ENCODE peak calls at places on chromosomes 5 and 9, in nine cellular contexts. One of them, this sample, is unnamed.

GRCh38 chr5:164763211-164763610 is 1257.8 kb downstream of the MAT2B start:
- DNase-seq in HFF-Myc: no peak
- DNase-seq in ELR: no peak
- DNase-seq in thyroid gland: no peak
- DNase-seq in NCI-H748 treated with DMSO at 0.1 percent for 48 hours: no peak
- DNase-seq in nephron progenitor cell: no peak
- DNase-seq in activated CD4-positive, alpha-beta T cell treated with anti-CD3 and anti-CD28 coated beads, Interleukin-2, amount 50 U/mL, for 1 hour: no peak
- DNase-seq in iris pigment epithelial cell: no peak
- DNase-seq in stimulated activated CD4-positive, alpha-beta T cell treated with anti-CD3 and anti-CD28 coated beads, Interleukin-12 subunit alpha, Interleukin-12 subunit beta, amount 100 ng/mL, for 4 hours: no peak
- DNase-seq in this sample: no peak

GRCh38 chr9:23555849-23556248 is 270.2 kb downstream of the ELAVL2 start:
- DNase-seq in HFF-Myc: no peak
- DNase-seq in ELR: no peak
- DNase-seq in thyroid gland: no peak
- DNase-seq in NCI-H748 treated with DMSO at 0.1 percent for 48 hours: peak; percentile 43
- DNase-seq in nephron progenitor cell: no peak
- DNase-seq in activated CD4-positive, alpha-beta T cell treated with anti-CD3 and anti-CD28 coated beads, Interleukin-2, amount 50 U/mL, for 1 hour: no peak
- DNase-seq in iris pigment epithelial cell: peak; percentile 1
- DNase-seq in stimulated activated CD4-positive, alpha-beta T cell treated with anti-CD3 and anti-CD28 coated beads, Interleukin-12 subunit alpha, Interleukin-12 subunit beta, amount 100 ng/mL, for 4 hours: no peak
- DNase-seq in this sample: peak; percentile 64

GRCh38 chr5:171387970-171388815 is 544 bp downstream of the NPM1 start:
- DNase-seq in HFF-Myc: peak; percentile 52
- DNase-seq in ELR: peak; percentile 87
- DNase-seq in thyroid gland: peak; percentile 71
- DNase-seq in NCI-H748 treated with DMSO at 0.1 percent for 48 hours: peak; percentile 35
- DNase-seq in nephron progenitor cell: peak; percentile 73
- DNase-seq in activated CD4-positive, alpha-beta T cell treated with anti-CD3 and anti-CD28 coated beads, Interleukin-2, amount 50 U/mL, for 1 hour: peak; percentile 75
- DNase-seq in iris pigment epithelial cell: peak; percentile 74
- DNase-seq in stimulated activated CD4-positive, alpha-beta T cell treated with anti-CD3 and anti-CD28 coated beads, Interleukin-12 subunit alpha, Interleukin-12 subunit beta, amount 100 ng/mL, for 4 hours: peak; percentile 86
- DNase-seq in this sample: peak; percentile 90

GRCh38 chr5:33343661-33344327 is 97.0 kb upstream of the TARS1 start:
- DNase-seq in HFF-Myc: peak; percentile 55
- DNase-seq in ELR: peak; percentile 91
- DNase-seq in thyroid gland: no peak
- DNase-seq in NCI-H748 treated with DMSO at 0.1 percent for 48 hours: no peak
- DNase-seq in nephron progenitor cell: no peak
- DNase-seq in activated CD4-positive, alpha-beta T cell treated with anti-CD3 and anti-CD28 coated beads, Interleukin-2, amount 50 U/mL, for 1 hour: no peak
- DNase-seq in iris pigment epithelial cell: peak; percentile 89
- DNase-seq in stimulated activated CD4-positive, alpha-beta T cell treated with anti-CD3 and anti-CD28 coated beads, Interleukin-12 subunit alpha, Interleukin-12 subunit beta, amount 100 ng/mL, for 4 hours: no peak
- DNase-seq in this sample: no peak

GRCh38 chr5:42566658-42567313 is 143.5 kb downstream of the GHR start:
- DNase-seq in HFF-Myc: no peak
- DNase-seq in ELR: no peak
- DNase-seq in thyroid gland: peak; percentile 15
- DNase-seq in NCI-H748 treated with DMSO at 0.1 percent for 48 hours: no peak
- DNase-seq in nephron progenitor cell: no peak
- DNase-seq in activated CD4-positive, alpha-beta T cell treated with anti-CD3 and anti-CD28 coated beads, Interleukin-2, amount 50 U/mL, for 1 hour: no peak
- DNase-seq in iris pigment epithelial cell: no peak
- DNase-seq in stimulated activated CD4-positive, alpha-beta T cell treated with anti-CD3 and anti-CD28 coated beads, Interleukin-12 subunit alpha, Interleukin-12 subunit beta, amount 100 ng/mL, for 4 hours: no peak
- DNase-seq in this sample: no peak

GRCh38 chr5:154243736-154244135 is 53.2 kb downstream of the GALNT10 start:
- DNase-seq in HFF-Myc: no peak
- DNase-seq in ELR: no peak
- DNase-seq in thyroid gland: no peak
- DNase-seq in NCI-H748 treated with DMSO at 0.1 percent for 48 hours: no peak
- DNase-seq in nephron progenitor cell: no peak
- DNase-seq in activated CD4-positive, alpha-beta T cell treated with anti-CD3 and anti-CD28 coated beads, Interleukin-2, amount 50 U/mL, for 1 hour: no peak
- DNase-seq in iris pigment epithelial cell: peak; percentile 48
- DNase-seq in stimulated activated CD4-positive, alpha-beta T cell treated with anti-CD3 and anti-CD28 coated beads, Interleukin-12 subunit alpha, Interleukin-12 subunit beta, amount 100 ng/mL, for 4 hours: no peak
- DNase-seq in this sample: no peak

GRCh38 chr9:70462300-70462699 is 47.8 kb upstream of the KLF9 start:
- DNase-seq in HFF-Myc: no peak
- DNase-seq in ELR: no peak
- DNase-seq in thyroid gland: no peak
- DNase-seq in NCI-H748 treated with DMSO at 0.1 percent for 48 hours: no peak
- DNase-seq in nephron progenitor cell: no peak
- DNase-seq in activated CD4-positive, alpha-beta T cell treated with anti-CD3 and anti-CD28 coated beads, Interleukin-2, amount 50 U/mL, for 1 hour: no peak
- DNase-seq in iris pigment epithelial cell: no peak
- DNase-seq in stimulated activated CD4-positive, alpha-beta T cell treated with anti-CD3 and anti-CD28 coated beads, Interleukin-12 subunit alpha, Interleukin-12 subunit beta, amount 100 ng/mL, for 4 hours: no peak
- DNase-seq in this sample: no peak

GRCh38 chr9:35760651-35761050 is 6.6 kb upstream of the MSMP start:
- DNase-seq in HFF-Myc: no peak
- DNase-seq in ELR: no peak
- DNase-seq in thyroid gland: peak; percentile 25
- DNase-seq in NCI-H748 treated with DMSO at 0.1 percent for 48 hours: no peak
- DNase-seq in nephron progenitor cell: no peak
- DNase-seq in activated CD4-positive, alpha-beta T cell treated with anti-CD3 and anti-CD28 coated beads, Interleukin-2, amount 50 U/mL, for 1 hour: no peak
- DNase-seq in iris pigment epithelial cell: peak; percentile 78
- DNase-seq in stimulated activated CD4-positive, alpha-beta T cell treated with anti-CD3 and anti-CD28 coated beads, Interleukin-12 subunit alpha, Interleukin-12 subunit beta, amount 100 ng/mL, for 4 hours: no peak
- DNase-seq in this sample: no peak

GRCh38 chr9:98488578-98489312 is 220.0 kb downstream of the GABBR2 start:
- DNase-seq in HFF-Myc: peak; percentile 50
- DNase-seq in ELR: peak; percentile 99
- DNase-seq in thyroid gland: peak; percentile 80
- DNase-seq in NCI-H748 treated with DMSO at 0.1 percent for 48 hours: no peak
- DNase-seq in nephron progenitor cell: no peak
- DNase-seq in activated CD4-positive, alpha-beta T cell treated with anti-CD3 and anti-CD28 coated beads, Interleukin-2, amount 50 U/mL, for 1 hour: no peak
- DNase-seq in iris pigment epithelial cell: peak; percentile 98
- DNase-seq in stimulated activated CD4-positive, alpha-beta T cell treated with anti-CD3 and anti-CD28 coated beads, Interleukin-12 subunit alpha, Interleukin-12 subunit beta, amount 100 ng/mL, for 4 hours: no peak
- DNase-seq in this sample: no peak

GRCh38 chr5:42583322-42583721 is 160.1 kb downstream of the GHR start:
- DNase-seq in HFF-Myc: peak; percentile 25
- DNase-seq in ELR: peak; percentile 53
- DNase-seq in thyroid gland: peak; percentile 64
- DNase-seq in NCI-H748 treated with DMSO at 0.1 percent for 48 hours: peak; percentile 78
- DNase-seq in nephron progenitor cell: peak; percentile 42
- DNase-seq in activated CD4-positive, alpha-beta T cell treated with anti-CD3 and anti-CD28 coated beads, Interleukin-2, amount 50 U/mL, for 1 hour: peak; percentile 9
- DNase-seq in iris pigment epithelial cell: peak; percentile 52
- DNase-seq in stimulated activated CD4-positive, alpha-beta T cell treated with anti-CD3 and anti-CD28 coated beads, Interleukin-12 subunit alpha, Interleukin-12 subunit beta, amount 100 ng/mL, for 4 hours: no peak
- DNase-seq in this sample: peak; percentile 39

GRCh38 chr9:135069556-135070197 is 17.8 kb upstream of the OLFM1 start:
- DNase-seq in HFF-Myc: no peak
- DNase-seq in ELR: no peak
- DNase-seq in thyroid gland: no peak
- DNase-seq in NCI-H748 treated with DMSO at 0.1 percent for 48 hours: no peak
- DNase-seq in nephron progenitor cell: no peak
- DNase-seq in activated CD4-positive, alpha-beta T cell treated with anti-CD3 and anti-CD28 coated beads, Interleukin-2, amount 50 U/mL, for 1 hour: no peak
- DNase-seq in iris pigment epithelial cell: no peak
- DNase-seq in stimulated activated CD4-positive, alpha-beta T cell treated with anti-CD3 and anti-CD28 coated beads, Interleukin-12 subunit alpha, Interleukin-12 subunit beta, amount 100 ng/mL, for 4 hours: no peak
- DNase-seq in this sample: no peak

GRCh38 chr5:67319935-67320725 is 123.5 kb upstream of the CD180 start:
- DNase-seq in HFF-Myc: no peak
- DNase-seq in ELR: no peak
- DNase-seq in thyroid gland: no peak
- DNase-seq in NCI-H748 treated with DMSO at 0.1 percent for 48 hours: no peak
- DNase-seq in nephron progenitor cell: no peak
- DNase-seq in activated CD4-positive, alpha-beta T cell treated with anti-CD3 and anti-CD28 coated beads, Interleukin-2, amount 50 U/mL, for 1 hour: no peak
- DNase-seq in iris pigment epithelial cell: peak; percentile 45
- DNase-seq in stimulated activated CD4-positive, alpha-beta T cell treated with anti-CD3 and anti-CD28 coated beads, Interleukin-12 subunit alpha, Interleukin-12 subunit beta, amount 100 ng/mL, for 4 hours: no peak
- DNase-seq in this sample: no peak

GRCh38 chr5:81856948-81857928 is 106.3 kb upstream of the SSBP2 start:
- DNase-seq in HFF-Myc: no peak
- DNase-seq in ELR: peak; percentile 28
- DNase-seq in thyroid gland: peak; percentile 96
- DNase-seq in NCI-H748 treated with DMSO at 0.1 percent for 48 hours: peak; percentile 23
- DNase-seq in nephron progenitor cell: no peak
- DNase-seq in activated CD4-positive, alpha-beta T cell treated with anti-CD3 and anti-CD28 coated beads, Interleukin-2, amount 50 U/mL, for 1 hour: no peak
- DNase-seq in iris pigment epithelial cell: no peak
- DNase-seq in stimulated activated CD4-positive, alpha-beta T cell treated with anti-CD3 and anti-CD28 coated beads, Interleukin-12 subunit alpha, Interleukin-12 subunit beta, amount 100 ng/mL, for 4 hours: no peak
- DNase-seq in this sample: no peak

GRCh38 chr5:129609710-129610109 is 138.2 kb upstream of the MINAR2 start:
- DNase-seq in HFF-Myc: no peak
- DNase-seq in ELR: no peak
- DNase-seq in thyroid gland: no peak
- DNase-seq in NCI-H748 treated with DMSO at 0.1 percent for 48 hours: no peak
- DNase-seq in nephron progenitor cell: no peak
- DNase-seq in activated CD4-positive, alpha-beta T cell treated with anti-CD3 and anti-CD28 coated beads, Interleukin-2, amount 50 U/mL, for 1 hour: no peak
- DNase-seq in iris pigment epithelial cell: no peak
- DNase-seq in stimulated activated CD4-positive, alpha-beta T cell treated with anti-CD3 and anti-CD28 coated beads, Interleukin-12 subunit alpha, Interleukin-12 subunit beta, amount 100 ng/mL, for 4 hours: no peak
- DNase-seq in this sample: no peak

GRCh38 chr5:159897786-159898393 is 18.4 kb upstream of the ADRA1B start:
- DNase-seq in HFF-Myc: no peak
- DNase-seq in ELR: no peak
- DNase-seq in thyroid gland: peak; percentile 79
- DNase-seq in NCI-H748 treated with DMSO at 0.1 percent for 48 hours: no peak
- DNase-seq in nephron progenitor cell: no peak
- DNase-seq in activated CD4-positive, alpha-beta T cell treated with anti-CD3 and anti-CD28 coated beads, Interleukin-2, amount 50 U/mL, for 1 hour: no peak
- DNase-seq in iris pigment epithelial cell: no peak
- DNase-seq in stimulated activated CD4-positive, alpha-beta T cell treated with anti-CD3 and anti-CD28 coated beads, Interleukin-12 subunit alpha, Interleukin-12 subunit beta, amount 100 ng/mL, for 4 hours: no peak
- DNase-seq in this sample: no peak

GRCh38 chr5:5422819-5423515 is 490 bp downstream of the ICE1 start:
- DNase-seq in HFF-Myc: no peak
- DNase-seq in ELR: peak; percentile 24
- DNase-seq in thyroid gland: no peak
- DNase-seq in NCI-H748 treated with DMSO at 0.1 percent for 48 hours: peak; percentile 22
- DNase-seq in nephron progenitor cell: no peak
- DNase-seq in activated CD4-positive, alpha-beta T cell treated with anti-CD3 and anti-CD28 coated beads, Interleukin-2, amount 50 U/mL, for 1 hour: no peak
- DNase-seq in iris pigment epithelial cell: peak; percentile 18
- DNase-seq in stimulated activated CD4-positive, alpha-beta T cell treated with anti-CD3 and anti-CD28 coated beads, Interleukin-12 subunit alpha, Interleukin-12 subunit beta, amount 100 ng/mL, for 4 hours: peak; percentile 3
- DNase-seq in this sample: peak; percentile 77

GRCh38 chr9:125683486-125683885 is 23.5 kb downstream of the MAPKAP1 start:
- DNase-seq in HFF-Myc: no peak
- DNase-seq in ELR: peak; percentile 94
- DNase-seq in thyroid gland: no peak
- DNase-seq in NCI-H748 treated with DMSO at 0.1 percent for 48 hours: no peak
- DNase-seq in nephron progenitor cell: no peak
- DNase-seq in activated CD4-positive, alpha-beta T cell treated with anti-CD3 and anti-CD28 coated beads, Interleukin-2, amount 50 U/mL, for 1 hour: no peak
- DNase-seq in iris pigment epithelial cell: peak; percentile 82
- DNase-seq in stimulated activated CD4-positive, alpha-beta T cell treated with anti-CD3 and anti-CD28 coated beads, Interleukin-12 subunit alpha, Interleukin-12 subunit beta, amount 100 ng/mL, for 4 hours: no peak
- DNase-seq in this sample: no peak

GRCh38 chr9:21095561-21095960 is 17.8 kb upstream of the IFNB1 start:
- DNase-seq in HFF-Myc: no peak
- DNase-seq in ELR: no peak
- DNase-seq in thyroid gland: no peak
- DNase-seq in NCI-H748 treated with DMSO at 0.1 percent for 48 hours: no peak
- DNase-seq in nephron progenitor cell: no peak
- DNase-seq in activated CD4-positive, alpha-beta T cell treated with anti-CD3 and anti-CD28 coated beads, Interleukin-2, amount 50 U/mL, for 1 hour: no peak
- DNase-seq in iris pigment epithelial cell: no peak
- DNase-seq in stimulated activated CD4-positive, alpha-beta T cell treated with anti-CD3 and anti-CD28 coated beads, Interleukin-12 subunit alpha, Interleukin-12 subunit beta, amount 100 ng/mL, for 4 hours: no peak
- DNase-seq in this sample: no peak

GRCh38 chr9:86452194-86452828 is 98.1 kb upstream of the TUT7 start:
- DNase-seq in HFF-Myc: no peak
- DNase-seq in ELR: no peak
- DNase-seq in thyroid gland: no peak
- DNase-seq in NCI-H748 treated with DMSO at 0.1 percent for 48 hours: no peak
- DNase-seq in nephron progenitor cell: no peak
- DNase-seq in activated CD4-positive, alpha-beta T cell treated with anti-CD3 and anti-CD28 coated beads, Interleukin-2, amount 50 U/mL, for 1 hour: no peak
- DNase-seq in iris pigment epithelial cell: no peak
- DNase-seq in stimulated activated CD4-positive, alpha-beta T cell treated with anti-CD3 and anti-CD28 coated beads, Interleukin-12 subunit alpha, Interleukin-12 subunit beta, amount 100 ng/mL, for 4 hours: no peak
- DNase-seq in this sample: no peak

GRCh38 chr9:94672811-94673487 is 33.6 kb upstream of the FBP1 start:
- DNase-seq in HFF-Myc: no peak
- DNase-seq in ELR: peak; percentile 84
- DNase-seq in thyroid gland: no peak
- DNase-seq in NCI-H748 treated with DMSO at 0.1 percent for 48 hours: no peak
- DNase-seq in nephron progenitor cell: no peak
- DNase-seq in activated CD4-positive, alpha-beta T cell treated with anti-CD3 and anti-CD28 coated beads, Interleukin-2, amount 50 U/mL, for 1 hour: no peak
- DNase-seq in iris pigment epithelial cell: peak; percentile 78
- DNase-seq in stimulated activated CD4-positive, alpha-beta T cell treated with anti-CD3 and anti-CD28 coated beads, Interleukin-12 subunit alpha, Interleukin-12 subunit beta, amount 100 ng/mL, for 4 hours: no peak
- DNase-seq in this sample: no peak

GRCh38 chr9:81588148-81588874 is 101.0 kb downstream of the TLE1 start:
- DNase-seq in HFF-Myc: no peak
- DNase-seq in ELR: no peak
- DNase-seq in thyroid gland: peak; percentile 96
- DNase-seq in NCI-H748 treated with DMSO at 0.1 percent for 48 hours: peak; percentile 79
- DNase-seq in nephron progenitor cell: no peak
- DNase-seq in activated CD4-positive, alpha-beta T cell treated with anti-CD3 and anti-CD28 coated beads, Interleukin-2, amount 50 U/mL, for 1 hour: no peak
- DNase-seq in iris pigment epithelial cell: peak; percentile 89
- DNase-seq in stimulated activated CD4-positive, alpha-beta T cell treated with anti-CD3 and anti-CD28 coated beads, Interleukin-12 subunit alpha, Interleukin-12 subunit beta, amount 100 ng/mL, for 4 hours: no peak
- DNase-seq in this sample: peak; percentile 49

GRCh38 chr5:172638209-172638768 is 2.8 kb upstream of the NEURL1B start:
- DNase-seq in HFF-Myc: no peak
- DNase-seq in ELR: no peak
- DNase-seq in thyroid gland: no peak
- DNase-seq in NCI-H748 treated with DMSO at 0.1 percent for 48 hours: no peak
- DNase-seq in nephron progenitor cell: no peak
- DNase-seq in activated CD4-positive, alpha-beta T cell treated with anti-CD3 and anti-CD28 coated beads, Interleukin-2, amount 50 U/mL, for 1 hour: no peak
- DNase-seq in iris pigment epithelial cell: no peak
- DNase-seq in stimulated activated CD4-positive, alpha-beta T cell treated with anti-CD3 and anti-CD28 coated beads, Interleukin-12 subunit alpha, Interleukin-12 subunit beta, amount 100 ng/mL, for 4 hours: no peak
- DNase-seq in this sample: no peak

GRCh38 chr5:151298063-151298462 is 5.5 kb downstream of the SLC36A3 start:
- DNase-seq in HFF-Myc: no peak
- DNase-seq in ELR: peak; percentile 83
- DNase-seq in thyroid gland: peak; percentile 22
- DNase-seq in NCI-H748 treated with DMSO at 0.1 percent for 48 hours: no peak
- DNase-seq in nephron progenitor cell: peak; percentile 16
- DNase-seq in activated CD4-positive, alpha-beta T cell treated with anti-CD3 and anti-CD28 coated beads, Interleukin-2, amount 50 U/mL, for 1 hour: no peak
- DNase-seq in iris pigment epithelial cell: peak; percentile 75
- DNase-seq in stimulated activated CD4-positive, alpha-beta T cell treated with anti-CD3 and anti-CD28 coated beads, Interleukin-12 subunit alpha, Interleukin-12 subunit beta, amount 100 ng/mL, for 4 hours: no peak
- DNase-seq in this sample: no peak

GRCh38 chr9:136527721-136528710 is 17.8 kb downstream of the NOTCH1 start:
- DNase-seq in HFF-Myc: no peak
- DNase-seq in ELR: peak; percentile 39
- DNase-seq in thyroid gland: peak; percentile 24
- DNase-seq in NCI-H748 treated with DMSO at 0.1 percent for 48 hours: peak; percentile 50
- DNase-seq in nephron progenitor cell: peak; percentile 38
- DNase-seq in activated CD4-positive, alpha-beta T cell treated with anti-CD3 and anti-CD28 coated beads, Interleukin-2, amount 50 U/mL, for 1 hour: no peak
- DNase-seq in iris pigment epithelial cell: no peak
- DNase-seq in stimulated activated CD4-positive, alpha-beta T cell treated with anti-CD3 and anti-CD28 coated beads, Interleukin-12 subunit alpha, Interleukin-12 subunit beta, amount 100 ng/mL, for 4 hours: no peak
- DNase-seq in this sample: peak; percentile 67

GRCh38 chr9:136531904-136532798 is 13.7 kb downstream of the NOTCH1 start:
- DNase-seq in HFF-Myc: no peak
- DNase-seq in ELR: no peak
- DNase-seq in thyroid gland: no peak
- DNase-seq in NCI-H748 treated with DMSO at 0.1 percent for 48 hours: no peak
- DNase-seq in nephron progenitor cell: no peak
- DNase-seq in activated CD4-positive, alpha-beta T cell treated with anti-CD3 and anti-CD28 coated beads, Interleukin-2, amount 50 U/mL, for 1 hour: no peak
- DNase-seq in iris pigment epithelial cell: no peak
- DNase-seq in stimulated activated CD4-positive, alpha-beta T cell treated with anti-CD3 and anti-CD28 coated beads, Interleukin-12 subunit alpha, Interleukin-12 subunit beta, amount 100 ng/mL, for 4 hours: no peak
- DNase-seq in this sample: no peak

GRCh38 chr9:69122086-69122390 is 52.0 kb upstream of the TJP2 start:
- DNase-seq in HFF-Myc: no peak
- DNase-seq in ELR: peak; percentile 78
- DNase-seq in thyroid gland: peak; percentile 95
- DNase-seq in NCI-H748 treated with DMSO at 0.1 percent for 48 hours: peak; percentile 53
- DNase-seq in nephron progenitor cell: peak; percentile 72
- DNase-seq in activated CD4-positive, alpha-beta T cell treated with anti-CD3 and anti-CD28 coated beads, Interleukin-2, amount 50 U/mL, for 1 hour: peak; percentile 31
- DNase-seq in iris pigment epithelial cell: peak; percentile 80
- DNase-seq in stimulated activated CD4-positive, alpha-beta T cell treated with anti-CD3 and anti-CD28 coated beads, Interleukin-12 subunit alpha, Interleukin-12 subunit beta, amount 100 ng/mL, for 4 hours: peak; percentile 16
- DNase-seq in this sample: peak; percentile 80

GRCh38 chr5:98474802-98475201 is 298.7 kb upstream of the RGMB start:
- DNase-seq in HFF-Myc: no peak
- DNase-seq in ELR: no peak
- DNase-seq in thyroid gland: no peak
- DNase-seq in NCI-H748 treated with DMSO at 0.1 percent for 48 hours: no peak
- DNase-seq in nephron progenitor cell: no peak
- DNase-seq in activated CD4-positive, alpha-beta T cell treated with anti-CD3 and anti-CD28 coated beads, Interleukin-2, amount 50 U/mL, for 1 hour: no peak
- DNase-seq in iris pigment epithelial cell: peak; percentile 33
- DNase-seq in stimulated activated CD4-positive, alpha-beta T cell treated with anti-CD3 and anti-CD28 coated beads, Interleukin-12 subunit alpha, Interleukin-12 subunit beta, amount 100 ng/mL, for 4 hours: no peak
- DNase-seq in this sample: no peak